ENCODE peak calls at places on chromosome 1, in ten cellular contexts. G, L, Y, F, S, C, W, A, I and B are unnamed samples.

GRCh38 chr1:204480515-204480914 is 14.1 kb downstream of the PIK3C2B start:
- DNase-seq in Y (no peak), C (no peak), I (no peak), G (no peak), W (no peak), L (no peak), A (no peak), S (no peak), F (no peak), B (peak)

GRCh38 chr1:25055045-25055780 is 125.1 kb upstream of the RUNX3 start:
- DNase-seq in G (no peak), A (no peak), S (no peak), W (no peak), I (no peak), L (no peak), Y (no peak), F (no peak), C (no peak), B (no peak)

GRCh38 chr1:145996433-145997155 is at the start of gene TXNIP:
- DNase-seq in S (peak), L (peak), I (peak), G (peak), F (peak), C (peak), A (peak), W (peak), Y (peak), B (peak)

GRCh38 chr1:113744114-113744513 is 15.2 kb downstream of the PHTF1 start:
- DNase-seq in G (no peak), C (no peak), F (no peak), W (no peak), A (no peak), Y (no peak), L (no peak), S (no peak), I (no peak), B (no peak)

GRCh38 chr1:224635356-224635755 is 19.2 kb downstream of the CNIH3 start:
- DNase-seq in C (no peak), F (no peak), S (peak), L (no peak), A (peak), I (no peak), Y (peak), G (no peak), W (no peak), B (no peak)

GRCh38 chr1:218705911-218706893 is 361.1 kb downstream of the TGFB2 start:
- DNase-seq in I (peak), Y (peak), A (peak), W (no peak), L (no peak), G (no peak), F (peak), C (peak), S (peak), B (no peak)

GRCh38 chr1:165116732-165117131 is 239.8 kb downstream of the LMX1A start:
- DNase-seq in C (peak), I (no peak), G (no peak), S (peak), W (no peak), Y (peak), F (peak), A (peak), L (no peak), B (no peak)

GRCh38 chr1:184789899-184790298 is 35.2 kb upstream of the EDEM3 start:
- DNase-seq in G (no peak), F (no peak), I (no peak), A (no peak), W (no peak), Y (peak), C (no peak), L (no peak), S (no peak), B (no peak)

GRCh38 chr1:82279241-82279640 is 478.5 kb downstream of the ADGRL2 start:
- DNase-seq in A (no peak), Y (no peak), L (no peak), F (no peak), G (no peak), S (no peak), I (no peak), C (no peak), W (no peak), B (no peak)

GRCh38 chr1:98975113-98975512 is 29.5 kb downstream of the PLPPR5 start:
- DNase-seq in G (no peak), A (no peak), Y (no peak), F (no peak), L (no peak), C (no peak), S (no peak), W (no peak), I (peak), B (no peak)

GRCh38 chr1:117312453-117313138 is 54.7 kb upstream of the MAN1A2 start:
- DNase-seq in A (peak), Y (peak), G (no peak), W (no peak), C (peak), S (peak), I (peak), F (peak), L (no peak), B (peak)

GRCh38 chr1:244665771-244666217 is 12.9 kb downstream of the DESI2 start:
- DNase-seq in I (peak), Y (peak), C (no peak), A (peak), S (no peak), G (no peak), L (no peak), W (no peak), F (no peak), B (peak)

GRCh38 chr1:31497601-31498000 is 78.7 kb upstream of the TINAGL1 start:
- DNase-seq in G (no peak), L (no peak), I (no peak), S (no peak), F (no peak), A (peak), Y (no peak), C (no peak), W (no peak), B (no peak)

GRCh38 chr1:207702317-207702716 is 49.5 kb upstream of the CD46 start:
- DNase-seq in C (no peak), I (no peak), L (no peak), Y (peak), S (no peak), W (no peak), F (no peak), G (no peak), A (no peak), B (no peak)

GRCh38 chr1:29752141-29752540 is 515.8 kb downstream of the PTPRU start:
- DNase-seq in C (no peak), S (no peak), W (no peak), L (no peak), G (no peak), Y (no peak), I (peak), F (no peak), A (no peak), B (no peak)

GRCh38 chr1:43875327-43875726 is 58.3 kb upstream of the ARTN start:
- DNase-seq in C (no peak), Y (no peak), W (no peak), A (no peak), L (no peak), S (no peak), F (no peak), G (no peak), I (no peak), B (no peak)

GRCh38 chr1:59150537-59151386 is 146.1 kb upstream of the FGGY start:
- DNase-seq in A (peak), L (no peak), G (no peak), F (peak), W (peak), C (peak), S (peak), Y (peak), I (peak), B (peak)

GRCh38 chr1:164630626-164631396 is 71.8 kb downstream of the PBX1 start:
- DNase-seq in F (no peak), I (no peak), C (peak), W (no peak), G (no peak), S (peak), Y (peak), A (no peak), L (no peak), B (no peak)

GRCh38 chr1:209349372-209350324 is 233.9 kb upstream of the CAMK1G start:
- DNase-seq in G (no peak), S (peak), A (peak), C (no peak), F (no peak), W (no peak), I (no peak), Y (peak), L (no peak), B (no peak)

GRCh38 chr1:80837066-80837465 is 963.7 kb upstream of the ADGRL2 start:
- DNase-seq in Y (no peak), F (no peak), L (no peak), W (no peak), C (no peak), A (no peak), G (no peak), S (no peak), I (no peak), B (no peak)

GRCh38 chr1:4655674-4656532 is 1.5 kb downstream of the AJAP1 start:
- DNase-seq in Y (peak), G (no peak), F (no peak), L (no peak), W (peak), A (no peak), S (peak), C (peak), I (peak), B (peak)

GRCh38 chr1:22291926-22292788 is 149.3 kb upstream of the WNT4 start:
- DNase-seq in W (no peak), G (no peak), Y (no peak), I (no peak), S (no peak), C (no peak), F (no peak), A (no peak), L (no peak), B (no peak)

GRCh38 chr1:119554188-119554587 is 47.2 kb downstream of the HSD3B1 start:
- DNase-seq in I (peak), F (no peak), A (peak), Y (peak), S (peak), G (no peak), L (no peak), W (no peak), C (no peak), B (no peak)

GRCh38 chr1:172352435-172352834 is 68.0 kb upstream of the C1orf105 start:
- DNase-seq in S (peak), W (no peak), I (no peak), Y (peak), F (no peak), L (no peak), G (no peak), C (no peak), A (peak), B (no peak)